ENCODE peak calls at places on chromosomes 4 and X, in four cellular contexts. H is astrocyte of the spinal cord, D is hepatocyte, O is NCI-H774. Z is an unnamed sample.

GRCh38 chr4:40475609-40476008 is 140.5 kb downstream of the CHRNA9 start:
- DNase-seq in D (peak; percentile 65), O (peak; percentile 86), H (no peak), Z (peak; percentile 97)

GRCh38 chr4:75542824-75543223 is 13.0 kb upstream of the ODAPH start:
- DNase-seq in O (no peak), D (peak; percentile 17), H (peak; percentile 80), Z (no peak)

GRCh38 chr4:27684501-27685077 is 823.9 kb downstream of the STIM2 start:
- DNase-seq in O (peak; percentile 82), D (peak; percentile 88), H (peak; percentile 58), Z (peak; percentile 57)

GRCh38 chr4:86963697-86964096 is 28.9 kb downstream of the AFF1 start:
- DNase-seq in D (no peak), O (no peak), H (no peak), Z (no peak)

GRCh38 chrX:118824173-118824782 is 654 bp downstream of the ZCCHC12 start:
- DNase-seq in D (no peak), O (no peak), H (no peak), Z (no peak)

GRCh38 chr4:64895031-64895430 is 485.8 kb upstream of the TECRL start:
- DNase-seq in O (no peak), D (no peak), H (no peak), Z (no peak)

GRCh38 chr4:122764808-122765189 is 32.3 kb downstream of the BBS12 start:
- DNase-seq in H (peak; percentile 75), O (no peak), D (no peak), Z (no peak)

GRCh38 chr4:100929753-100930152 is 411.9 kb upstream of the EMCN start:
- DNase-seq in O (no peak), H (no peak), D (no peak), Z (no peak)

GRCh38 chr4:59676389-59676788 is 1523.7 kb upstream of the ADGRL3 start:
- DNase-seq in O (no peak), D (no peak), H (no peak), Z (no peak)

GRCh38 chr4:76665721-76666120 is 230.7 kb downstream of the SHROOM3 start:
- DNase-seq in D (no peak), H (no peak), O (no peak), Z (peak; percentile 55)

GRCh38 chrX:133561251-133561650 is 146.0 kb upstream of the GPC4 start:
- DNase-seq in O (no peak), H (peak; percentile 36), D (no peak), Z (no peak)